ENCODE peak calls at places on chromosomes 2 and 18, in eight cellular contexts. One of them, this sample, is unnamed.

GRCh38 chr2:241069821-241070281 is 32.2 kb downstream of the MTERF4 start:
- DNase-seq in HL-60: no peak
- DNase-seq in SK-N-SH: no peak
- DNase-seq in endothelial cell of umbilical vein: no peak
- DNase-seq in GM23338: peak; percentile 64
- DNase-seq in GM12891: no peak
- DNase-seq in GM12892: no peak
- DNase-seq in HCT116: no peak
- DNase-seq in this sample: peak; percentile 77

GRCh38 chr18:3089579-3089978 is 76.6 kb upstream of the LPIN2 start:
- DNase-seq in SK-N-SH: no peak
- DNase-seq in GM12892: no peak
- DNase-seq in HCT116: no peak
- DNase-seq in endothelial cell of umbilical vein: peak; percentile 44
- DNase-seq in HL-60: peak; percentile 18
- DNase-seq in GM23338: no peak
- DNase-seq in GM12891: no peak
- DNase-seq in this sample: no peak

GRCh38 chr2:217994776-217995274 is 8.0 kb downstream of the TNS1 start:
- DNase-seq in GM12892: no peak
- DNase-seq in GM12891: no peak
- DNase-seq in endothelial cell of umbilical vein: peak; percentile 52
- DNase-seq in GM23338: no peak
- DNase-seq in SK-N-SH: no peak
- DNase-seq in HL-60: no peak
- DNase-seq in HCT116: no peak
- DNase-seq in this sample: no peak

GRCh38 chr2:196681510-196681909 is 42.0 kb downstream of the CCDC150 start:
- DNase-seq in GM23338: no peak
- DNase-seq in GM12891: no peak
- DNase-seq in SK-N-SH: no peak
- DNase-seq in endothelial cell of umbilical vein: no peak
- DNase-seq in GM12892: no peak
- DNase-seq in HCT116: no peak
- DNase-seq in HL-60: no peak
- DNase-seq in this sample: no peak

GRCh38 chr18:76380791-76381405 is 114.1 kb downstream of the ZNF516 start:
- DNase-seq in HCT116: peak; percentile 35
- DNase-seq in GM12892: no peak
- DNase-seq in SK-N-SH: no peak
- DNase-seq in GM12891: no peak
- DNase-seq in HL-60: no peak
- DNase-seq in GM23338: peak; percentile 88
- DNase-seq in endothelial cell of umbilical vein: no peak
- DNase-seq in this sample: peak; percentile 69

GRCh38 chr18:55245200-55245599 is 285.9 kb upstream of the CCDC68 start:
- DNase-seq in HCT116: no peak
- DNase-seq in GM23338: no peak
- DNase-seq in endothelial cell of umbilical vein: peak; percentile 65
- DNase-seq in HL-60: no peak
- DNase-seq in GM12891: no peak
- DNase-seq in GM12892: no peak
- DNase-seq in SK-N-SH: no peak
- DNase-seq in this sample: no peak

GRCh38 chr2:241146286-241146685 is 3.0 kb downstream of the PASK start:
- DNase-seq in GM12892: no peak
- DNase-seq in HCT116: no peak
- DNase-seq in endothelial cell of umbilical vein: no peak
- DNase-seq in GM12891: no peak
- DNase-seq in GM23338: no peak
- DNase-seq in HL-60: no peak
- DNase-seq in SK-N-SH: no peak
- DNase-seq in this sample: no peak

GRCh38 chr2:205731521-205731965 is 49.2 kb downstream of the NRP2 start:
- DNase-seq in GM12892: no peak
- DNase-seq in endothelial cell of umbilical vein: no peak
- DNase-seq in HL-60: no peak
- DNase-seq in HCT116: no peak
- DNase-seq in GM12891: no peak
- DNase-seq in SK-N-SH: no peak
- DNase-seq in GM23338: no peak
- DNase-seq in this sample: no peak

GRCh38 chr18:58721586-58722160 is 50.4 kb downstream of the MALT1 start:
- DNase-seq in GM12892: no peak
- DNase-seq in GM12891: no peak
- DNase-seq in endothelial cell of umbilical vein: no peak
- DNase-seq in GM23338: no peak
- DNase-seq in HL-60: no peak
- DNase-seq in HCT116: no peak
- DNase-seq in SK-N-SH: no peak
- DNase-seq in this sample: no peak

GRCh38 chr2:10400568-10400977 is 47.6 kb downstream of the ODC1 start:
- DNase-seq in GM12892: no peak
- DNase-seq in GM23338: no peak
- DNase-seq in HCT116: no peak
- DNase-seq in SK-N-SH: no peak
- DNase-seq in GM12891: no peak
- DNase-seq in HL-60: peak; percentile 93
- DNase-seq in endothelial cell of umbilical vein: no peak
- DNase-seq in this sample: peak; percentile 84

GRCh38 chr18:68436485-68436884 is 278.4 kb downstream of the TMX3 start:
- DNase-seq in GM12891: no peak
- DNase-seq in HCT116: no peak
- DNase-seq in SK-N-SH: no peak
- DNase-seq in endothelial cell of umbilical vein: peak; percentile 44
- DNase-seq in GM23338: no peak
- DNase-seq in GM12892: no peak
- DNase-seq in HL-60: peak; percentile 8
- DNase-seq in this sample: no peak

GRCh38 chr2:43158259-43158880 is 68.0 kb downstream of the ZFP36L2 start:
- DNase-seq in GM23338: no peak
- DNase-seq in GM12891: no peak
- DNase-seq in SK-N-SH: no peak
- DNase-seq in HCT116: peak; percentile 19
- DNase-seq in endothelial cell of umbilical vein: peak; percentile 87
- DNase-seq in HL-60: peak; percentile 79
- DNase-seq in GM12892: no peak
- DNase-seq in this sample: peak; percentile 92

GRCh38 chr18:51453594-51453993 is 256.1 kb upstream of the MEX3C start:
- DNase-seq in endothelial cell of umbilical vein: no peak
- DNase-seq in GM12891: no peak
- DNase-seq in GM12892: no peak
- DNase-seq in HCT116: no peak
- DNase-seq in GM23338: no peak
- DNase-seq in SK-N-SH: no peak
- DNase-seq in HL-60: no peak
- DNase-seq in this sample: no peak

GRCh38 chr2:286774-287392 is 1.0 kb downstream of the ALKAL2 start:
- DNase-seq in HCT116: no peak
- DNase-seq in HL-60: no peak
- DNase-seq in GM12892: no peak
- DNase-seq in endothelial cell of umbilical vein: peak; percentile 16
- DNase-seq in GM23338: peak; percentile 65
- DNase-seq in SK-N-SH: peak; percentile 42
- DNase-seq in GM12891: no peak
- DNase-seq in this sample: no peak

GRCh38 chr2:165410231-165410630 is 59.3 kb upstream of the CSRNP3 start:
- DNase-seq in endothelial cell of umbilical vein: no peak
- DNase-seq in HCT116: no peak
- DNase-seq in HL-60: no peak
- DNase-seq in GM12892: no peak
- DNase-seq in GM23338: no peak
- DNase-seq in SK-N-SH: no peak
- DNase-seq in GM12891: no peak
- DNase-seq in this sample: no peak
- TF ChIP-seq POLR2AphosphoS5 in endothelial cell of umbilical vein: no peak
- TF ChIP-seq POLR2AphosphoS5 in HCT116: no peak
- TF ChIP-seq POLR2AphosphoS5 in HL-60: no peak
- TF ChIP-seq POLR2AphosphoS5 in GM12892: no peak
- TF ChIP-seq POLR2AphosphoS5 in GM23338: no peak
- TF ChIP-seq POLR2AphosphoS5 in SK-N-SH: no peak
- TF ChIP-seq POLR2AphosphoS5 in GM12891: no peak
- TF ChIP-seq POLR2AphosphoS5 in this sample: no peak

DNA sequence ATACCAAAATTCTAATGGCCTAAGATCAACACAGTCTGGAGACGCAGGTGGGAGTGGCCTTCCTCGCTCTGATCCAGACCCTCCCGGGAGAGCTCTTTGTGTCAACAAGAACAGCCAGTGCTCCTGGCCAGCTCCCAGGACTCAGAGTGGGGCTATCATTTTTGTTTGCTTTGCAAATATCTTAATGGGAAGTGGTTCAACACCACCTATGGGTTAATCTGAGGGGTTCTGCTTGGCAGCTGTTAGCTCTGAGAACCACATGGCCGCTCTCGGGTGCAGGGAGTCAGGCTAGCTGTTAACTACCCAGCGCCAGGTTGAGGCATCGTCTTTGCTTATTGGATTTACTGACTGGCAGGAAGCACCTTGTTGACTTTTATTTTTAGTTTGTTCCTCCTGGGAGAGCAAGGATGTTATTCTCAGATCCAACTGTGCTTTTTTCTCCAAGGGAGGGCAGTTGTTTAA is 184.8 kb upstream of the SP5 start:
- DNase-seq in GM12892: no peak
- DNase-seq in endothelial cell of umbilical vein: peak; percentile 75
- DNase-seq in SK-N-SH: peak; percentile 51
- DNase-seq in HCT116: no peak
- DNase-seq in GM12891: no peak
- DNase-seq in GM23338: peak; percentile 61
- DNase-seq in HL-60: no peak
- DNase-seq in this sample: no peak
- TF ChIP-seq POLR2AphosphoS5 in GM12892: no peak
- TF ChIP-seq POLR2AphosphoS5 in endothelial cell of umbilical vein: no peak
- TF ChIP-seq POLR2AphosphoS5 in SK-N-SH: no peak
- TF ChIP-seq POLR2AphosphoS5 in HCT116: no peak
- TF ChIP-seq POLR2AphosphoS5 in GM12891: no peak
- TF ChIP-seq POLR2AphosphoS5 in GM23338: no peak
- TF ChIP-seq POLR2AphosphoS5 in HL-60: no peak
- TF ChIP-seq POLR2AphosphoS5 in this sample: no peak

DNA sequence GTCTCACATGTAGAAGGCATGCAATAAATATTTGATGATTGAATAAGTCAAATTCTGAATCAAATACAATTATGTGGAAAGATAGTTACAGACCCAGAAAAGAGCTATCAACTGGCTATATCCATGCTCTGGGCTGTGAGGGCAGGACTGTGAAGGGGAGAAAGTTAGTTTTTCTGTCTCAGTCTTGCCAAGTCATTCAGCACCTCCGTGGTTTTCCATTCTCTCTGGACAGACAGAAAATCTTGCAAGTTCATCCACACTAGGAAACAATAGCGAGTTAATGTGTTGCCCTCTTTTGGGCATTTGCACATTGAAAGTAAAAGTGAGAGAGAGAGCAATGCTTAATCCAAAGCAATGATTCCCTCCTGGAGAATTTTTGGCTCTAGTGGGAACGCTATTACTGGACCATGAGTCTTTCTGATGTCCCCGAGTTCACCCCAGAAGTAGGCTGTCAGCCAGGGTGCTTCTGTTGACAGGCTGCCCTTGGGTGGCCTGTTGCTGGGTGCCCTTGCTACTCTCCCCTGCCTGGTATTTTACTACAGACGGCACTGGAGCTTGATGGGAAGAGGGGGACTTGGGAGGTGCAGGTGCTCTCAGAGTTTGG is 238.3 kb downstream of the LOXHD1 start:
- DNase-seq in GM12891: no peak
- DNase-seq in GM12892: no peak
- DNase-seq in endothelial cell of umbilical vein: no peak
- DNase-seq in SK-N-SH: no peak
- DNase-seq in HL-60: no peak
- DNase-seq in HCT116: no peak
- DNase-seq in GM23338: no peak
- DNase-seq in this sample: no peak
- TF ChIP-seq POLR2AphosphoS5 in GM12891: no peak
- TF ChIP-seq POLR2AphosphoS5 in GM12892: no peak
- TF ChIP-seq POLR2AphosphoS5 in endothelial cell of umbilical vein: no peak
- TF ChIP-seq POLR2AphosphoS5 in SK-N-SH: no peak
- TF ChIP-seq POLR2AphosphoS5 in HL-60: no peak
- TF ChIP-seq POLR2AphosphoS5 in HCT116: no peak
- TF ChIP-seq POLR2AphosphoS5 in GM23338: no peak
- TF ChIP-seq POLR2AphosphoS5 in this sample: no peak

DNA sequence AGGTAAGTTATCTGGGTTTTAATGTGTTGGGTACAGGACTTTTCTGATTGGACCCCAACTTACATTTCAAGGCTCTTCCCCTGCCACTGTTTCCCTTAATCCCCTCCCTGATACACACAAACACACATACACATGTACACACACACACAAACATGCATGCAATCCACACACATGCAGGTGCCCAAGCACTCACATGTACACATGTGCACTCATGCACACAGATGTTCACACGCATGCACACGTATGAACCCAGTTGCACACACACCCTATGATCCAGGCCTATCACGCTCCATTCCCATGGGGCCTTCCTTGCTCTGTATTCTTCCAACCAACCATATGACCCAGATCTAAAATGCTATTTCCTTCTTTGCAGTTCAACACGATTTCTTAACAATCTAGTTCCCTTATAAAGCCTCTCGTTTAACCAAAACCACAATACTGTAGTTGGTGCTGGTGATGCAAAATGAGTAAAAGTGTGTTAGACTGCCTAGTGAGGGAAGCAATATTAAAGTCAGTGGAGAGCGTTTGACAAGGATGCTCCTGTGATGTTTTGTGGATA is 11.1 kb downstream of the SERPINB8 start:
- DNase-seq in endothelial cell of umbilical vein: no peak
- DNase-seq in GM12892: no peak
- DNase-seq in SK-N-SH: no peak
- DNase-seq in HCT116: no peak
- DNase-seq in GM23338: no peak
- DNase-seq in HL-60: no peak
- DNase-seq in GM12891: no peak
- DNase-seq in this sample: no peak
- TF ChIP-seq POLR2AphosphoS5 in endothelial cell of umbilical vein: no peak
- TF ChIP-seq POLR2AphosphoS5 in GM12892: no peak
- TF ChIP-seq POLR2AphosphoS5 in SK-N-SH: no peak
- TF ChIP-seq POLR2AphosphoS5 in HCT116: no peak
- TF ChIP-seq POLR2AphosphoS5 in GM23338: no peak
- TF ChIP-seq POLR2AphosphoS5 in HL-60: peak; percentile 67
- TF ChIP-seq POLR2AphosphoS5 in GM12891: no peak
- TF ChIP-seq POLR2AphosphoS5 in this sample: no peak

GRCh38 chr2:228136027-228136426 is 45.5 kb downstream of the SPHKAP start:
- DNase-seq in GM12891: no peak
- DNase-seq in HL-60: no peak
- DNase-seq in GM23338: no peak
- DNase-seq in HCT116: no peak
- DNase-seq in SK-N-SH: no peak
- DNase-seq in endothelial cell of umbilical vein: no peak
- DNase-seq in GM12892: no peak
- DNase-seq in this sample: no peak
- TF ChIP-seq POLR2AphosphoS5 in GM12891: no peak
- TF ChIP-seq POLR2AphosphoS5 in HL-60: no peak
- TF ChIP-seq POLR2AphosphoS5 in GM23338: no peak
- TF ChIP-seq POLR2AphosphoS5 in HCT116: no peak
- TF ChIP-seq POLR2AphosphoS5 in SK-N-SH: no peak
- TF ChIP-seq POLR2AphosphoS5 in endothelial cell of umbilical vein: no peak
- TF ChIP-seq POLR2AphosphoS5 in GM12892: no peak
- TF ChIP-seq POLR2AphosphoS5 in this sample: no peak

GRCh38 chr2:150466770-150467640 is 20.5 kb downstream of the RND3 start:
- DNase-seq in GM12891: no peak
- DNase-seq in endothelial cell of umbilical vein: peak; percentile 59
- DNase-seq in HL-60: no peak
- DNase-seq in SK-N-SH: no peak
- DNase-seq in HCT116: no peak
- DNase-seq in GM23338: no peak
- DNase-seq in GM12892: no peak
- DNase-seq in this sample: no peak
- TF ChIP-seq POLR2AphosphoS5 in GM12891: no peak
- TF ChIP-seq POLR2AphosphoS5 in endothelial cell of umbilical vein: peak; percentile 39
- TF ChIP-seq POLR2AphosphoS5 in HL-60: no peak
- TF ChIP-seq POLR2AphosphoS5 in SK-N-SH: no peak
- TF ChIP-seq POLR2AphosphoS5 in HCT116: no peak
- TF ChIP-seq POLR2AphosphoS5 in GM23338: peak; percentile 8
- TF ChIP-seq POLR2AphosphoS5 in GM12892: no peak
- TF ChIP-seq POLR2AphosphoS5 in this sample: no peak

GRCh38 chr2:64606495-64607363 is 47.0 kb downstream of the SERTAD2 start:
- DNase-seq in SK-N-SH: no peak
- DNase-seq in endothelial cell of umbilical vein: no peak
- DNase-seq in HL-60: no peak
- DNase-seq in GM12891: peak; percentile 76
- DNase-seq in GM23338: peak; percentile 75
- DNase-seq in HCT116: no peak
- DNase-seq in GM12892: peak; percentile 83
- DNase-seq in this sample: peak; percentile 96
- TF ChIP-seq POLR2AphosphoS5 in SK-N-SH: no peak
- TF ChIP-seq POLR2AphosphoS5 in endothelial cell of umbilical vein: no peak
- TF ChIP-seq POLR2AphosphoS5 in HL-60: no peak
- TF ChIP-seq POLR2AphosphoS5 in GM12891: no peak
- TF ChIP-seq POLR2AphosphoS5 in GM23338: no peak
- TF ChIP-seq POLR2AphosphoS5 in HCT116: no peak
- TF ChIP-seq POLR2AphosphoS5 in GM12892: no peak
- TF ChIP-seq POLR2AphosphoS5 in this sample: peak; percentile 73

This sample was measured in spleen.